ENCODE peak calls at places on chromosome 15, in four cellular contexts. O is Kasumi-1, G is tibial nerve, W is kidney. F is an unnamed sample.

GRCh38 chr15:75578206-75578947 is 738 bp downstream of the PTPN9 start:
- DNase-seq in W (no peak), G (no peak), O (no peak), F (peak)

GRCh38 chr15:100918034-100918689 is 995 bp upstream of the LRRK1 start:
- DNase-seq in O (peak), G (peak), W (peak), F (peak)

GRCh38 chr15:64845826-64846225 is 4.1 kb downstream of the PLEKHO2 start:
- DNase-seq in O (no peak), W (peak), G (no peak), F (no peak)

GRCh38 chr15:91915576-91915975 is 62.1 kb downstream of the SLCO3A1 start:
- DNase-seq in O (no peak), G (no peak), W (no peak), F (no peak)

GRCh38 chr15:74695597-74696397 is at the start of gene EDC3:
- DNase-seq in W (peak), G (peak), O (peak), F (peak)

GRCh38 chr15:28273468-28273867 is 48.5 kb downstream of the HERC2 start:
- DNase-seq in W (no peak), O (no peak), G (no peak), F (no peak)

GRCh38 chr15:99042909-99043308 is 35.3 kb upstream of the PGPEP1L start:
- DNase-seq in O (no peak), G (no peak), W (no peak), F (peak)

GRCh38 chr15:75646944-75647364 is 758 bp upstream of the SNX33 start:
- DNase-seq in W (peak), O (no peak), G (peak), F (peak)

GRCh38 chr15:73305331-73306211 is 63.2 kb downstream of the HCN4 start:
- DNase-seq in W (no peak), G (no peak), O (peak), F (peak)

GRCh38 chr15:91853501-91853967 is at the start of gene SLCO3A1:
- DNase-seq in W (peak), O (peak), G (peak), F (peak)

GRCh38 chr15:63188247-63188936 is 1.0 kb upstream of the RAB8B start:
- DNase-seq in O (no peak), W (no peak), G (no peak), F (no peak)

GRCh38 chr15:47404877-47405276 is 312.4 kb upstream of the SEMA6D start:
- DNase-seq in O (no peak), G (no peak), W (no peak), F (no peak)

GRCh38 chr15:42863572-42864239 is 56.9 kb downstream of the TTBK2 start:
- DNase-seq in W (no peak), O (no peak), G (no peak), F (no peak)

GRCh38 chr15:27989838-27990237 is 109.3 kb downstream of the OCA2 start:
- DNase-seq in W (no peak), G (no peak), O (no peak), F (no peak)

GRCh38 chr15:77417642-77418041 is 2.3 kb downstream of the PEAK1 start:
- DNase-seq in O (no peak), W (no peak), G (no peak), F (no peak)

GRCh38 chr15:66923438-66923881 is 141.9 kb upstream of the SMAD3 start:
- DNase-seq in O (peak), W (no peak), G (no peak), F (peak)

GRCh38 chr15:60416519-60416918 is 18.7 kb upstream of the ANXA2 start:
- DNase-seq in O (no peak), G (no peak), W (no peak), F (no peak)

GRCh38 chr15:73691398-73691797 is 7.2 kb downstream of the CD276 start:
- DNase-seq in O (no peak), W (no peak), G (peak), F (peak)

GRCh38 chr15:47565986-47566385 is 151.3 kb upstream of the SEMA6D start:
- DNase-seq in O (no peak), W (no peak), G (no peak), F (no peak)

GRCh38 chr15:92322566-92323355 is 70.9 kb upstream of the ST8SIA2 start:
- DNase-seq in G (peak), O (no peak), W (no peak), F (no peak)

GRCh38 chr15:89874926-89875564 is 18.7 kb downstream of the AP3S2 start:
- DNase-seq in G (peak), O (peak), W (peak), F (peak)

GRCh38 chr15:78131295-78132021 is at the start of gene CIB2:
- DNase-seq in G (no peak), W (peak), O (peak), F (peak)

GRCh38 chr15:42001236-42001635 is 19.6 kb downstream of the PLA2G4E start:
- DNase-seq in O (no peak), G (no peak), W (peak), F (no peak)

GRCh38 chr15:101293122-101293521 is 1.9 kb downstream of the SNRPA1 start:
- DNase-seq in W (no peak), G (no peak), O (no peak), F (no peak)

GRCh38 chr15:67064607-67065530 is 533 bp upstream of the SMAD3 start:
- DNase-seq in W (no peak), O (no peak), G (no peak), F (no peak)

GRCh38 chr15:94327356-94327936 is 96.1 kb downstream of the MCTP2 start:
- DNase-seq in W (no peak), O (peak), G (peak), F (peak)

GRCh38 chr15:58077427-58077826 is 11.9 kb upstream of the ALDH1A2 start:
- DNase-seq in W (no peak), O (no peak), G (no peak), F (no peak)

GRCh38 chr15:75043509-75044257 is 20.3 kb downstream of the PPCDC start:
- DNase-seq in O (peak), G (peak), W (peak), F (peak)

GRCh38 chr15:63600001-63600645 is 2.9 kb downstream of the FBXL22 start:
- DNase-seq in G (no peak), O (peak), W (no peak), F (peak)

GRCh38 chr15:59227021-59227420 is 20.4 kb downstream of the LDHAL6B start:
- DNase-seq in G (no peak), W (no peak), O (no peak), F (no peak)

F was measured in NB4.